ENCODE peak calls at places on chromosomes 1 and 21, in nine cellular contexts. One of them, this sample, is unnamed.

GRCh38 chr1:154799188-154799587 is 70.9 kb downstream of the KCNN3 start:
- DNase-seq in CD8-positive, alpha-beta memory T cell: no peak
- DNase-seq in left lung: no peak
- DNase-seq in uterus: no peak
- DNase-seq in transverse colon: no peak
- DNase-seq in CD4-positive, alpha-beta memory T cell: no peak
- DNase-seq in heart left ventricle: no peak
- DNase-seq in PC-9: no peak
- DNase-seq in sigmoid colon: no peak
- DNase-seq in this sample: no peak

GRCh38 chr1:231603598-231604275 is 22.9 kb upstream of the DISC1 start:
- DNase-seq in left lung: no peak
- DNase-seq in uterus: no peak
- DNase-seq in transverse colon: peak; percentile 48
- DNase-seq in heart left ventricle: no peak
- DNase-seq in CD4-positive, alpha-beta memory T cell: peak; percentile 60
- DNase-seq in PC-9: peak; percentile 40
- DNase-seq in sigmoid colon: no peak
- DNase-seq in CD8-positive, alpha-beta memory T cell: no peak
- DNase-seq in this sample: peak; percentile 70

GRCh38 chr1:44031051-44031899 is at the start of gene SLC6A9:
- DNase-seq in left lung: no peak
- DNase-seq in heart left ventricle: peak; percentile 63
- DNase-seq in transverse colon: peak; percentile 69
- DNase-seq in PC-9: peak; percentile 76
- DNase-seq in uterus: peak; percentile 83
- DNase-seq in sigmoid colon: peak; percentile 91
- DNase-seq in CD8-positive, alpha-beta memory T cell: peak; percentile 81
- DNase-seq in CD4-positive, alpha-beta memory T cell: peak; percentile 60
- DNase-seq in this sample: no peak

GRCh38 chr1:179310721-179311120 is 17.1 kb downstream of the SOAT1 start:
- DNase-seq in heart left ventricle: no peak
- DNase-seq in sigmoid colon: no peak
- DNase-seq in left lung: no peak
- DNase-seq in CD4-positive, alpha-beta memory T cell: no peak
- DNase-seq in uterus: no peak
- DNase-seq in PC-9: no peak
- DNase-seq in CD8-positive, alpha-beta memory T cell: no peak
- DNase-seq in transverse colon: no peak
- DNase-seq in this sample: peak; percentile 25

GRCh38 chr1:32438136-32438535 is 26.7 kb upstream of the ZBTB8B start:
- DNase-seq in uterus: no peak
- DNase-seq in transverse colon: no peak
- DNase-seq in sigmoid colon: no peak
- DNase-seq in left lung: no peak
- DNase-seq in CD8-positive, alpha-beta memory T cell: no peak
- DNase-seq in PC-9: no peak
- DNase-seq in CD4-positive, alpha-beta memory T cell: no peak
- DNase-seq in heart left ventricle: no peak
- DNase-seq in this sample: no peak

GRCh38 chr1:232621050-232621449 is 8.9 kb downstream of the SIPA1L2 start:
- DNase-seq in left lung: no peak
- DNase-seq in heart left ventricle: no peak
- DNase-seq in CD8-positive, alpha-beta memory T cell: no peak
- DNase-seq in CD4-positive, alpha-beta memory T cell: no peak
- DNase-seq in sigmoid colon: no peak
- DNase-seq in transverse colon: no peak
- DNase-seq in uterus: no peak
- DNase-seq in PC-9: no peak
- DNase-seq in this sample: no peak

GRCh38 chr21:35257413-35257812 is 208.3 kb upstream of the RUNX1 start:
- DNase-seq in sigmoid colon: peak; percentile 68
- DNase-seq in transverse colon: peak; percentile 51
- DNase-seq in PC-9: peak; percentile 54
- DNase-seq in CD8-positive, alpha-beta memory T cell: no peak
- DNase-seq in heart left ventricle: peak; percentile 81
- DNase-seq in left lung: no peak
- DNase-seq in CD4-positive, alpha-beta memory T cell: no peak
- DNase-seq in uterus: peak; percentile 45
- DNase-seq in this sample: peak; percentile 85

GRCh38 chr1:2108213-2108876 is 58.1 kb downstream of the PRKCZ start:
- DNase-seq in sigmoid colon: no peak
- DNase-seq in left lung: peak; percentile 82
- DNase-seq in heart left ventricle: peak; percentile 39
- DNase-seq in uterus: no peak
- DNase-seq in PC-9: no peak
- DNase-seq in CD8-positive, alpha-beta memory T cell: no peak
- DNase-seq in CD4-positive, alpha-beta memory T cell: no peak
- DNase-seq in transverse colon: no peak
- DNase-seq in this sample: no peak

GRCh38 chr1:240965581-240966091 is 353.7 kb upstream of the GREM2 start:
- DNase-seq in sigmoid colon: no peak
- DNase-seq in CD4-positive, alpha-beta memory T cell: no peak
- DNase-seq in PC-9: no peak
- DNase-seq in transverse colon: no peak
- DNase-seq in left lung: no peak
- DNase-seq in heart left ventricle: no peak
- DNase-seq in uterus: no peak
- DNase-seq in CD8-positive, alpha-beta memory T cell: no peak
- DNase-seq in this sample: no peak

GRCh38 chr1:154749078-154749760 is 120.9 kb downstream of the KCNN3 start:
- DNase-seq in left lung: no peak
- DNase-seq in transverse colon: no peak
- DNase-seq in heart left ventricle: no peak
- DNase-seq in uterus: no peak
- DNase-seq in PC-9: no peak
- DNase-seq in CD4-positive, alpha-beta memory T cell: no peak
- DNase-seq in sigmoid colon: no peak
- DNase-seq in CD8-positive, alpha-beta memory T cell: no peak
- DNase-seq in this sample: peak; percentile 32

GRCh38 chr1:166839600-166840308 is 479 bp downstream of the POGK start:
- DNase-seq in CD8-positive, alpha-beta memory T cell: peak; percentile 74
- DNase-seq in left lung: peak; percentile 92
- DNase-seq in sigmoid colon: peak; percentile 76
- DNase-seq in heart left ventricle: peak; percentile 69
- DNase-seq in uterus: peak; percentile 60
- DNase-seq in PC-9: peak; percentile 43
- DNase-seq in CD4-positive, alpha-beta memory T cell: peak; percentile 51
- DNase-seq in transverse colon: peak; percentile 77
- DNase-seq in this sample: peak; percentile 53

GRCh38 chr1:50702395-50702794 is 257.7 kb downstream of the FAF1 start:
- DNase-seq in PC-9: no peak
- DNase-seq in left lung: no peak
- DNase-seq in heart left ventricle: no peak
- DNase-seq in sigmoid colon: no peak
- DNase-seq in uterus: no peak
- DNase-seq in transverse colon: no peak
- DNase-seq in CD8-positive, alpha-beta memory T cell: no peak
- DNase-seq in CD4-positive, alpha-beta memory T cell: no peak
- DNase-seq in this sample: no peak

GRCh38 chr1:22252902-22253790 is 110.2 kb upstream of the WNT4 start:
- DNase-seq in CD4-positive, alpha-beta memory T cell: no peak
- DNase-seq in left lung: peak; percentile 62
- DNase-seq in CD8-positive, alpha-beta memory T cell: no peak
- DNase-seq in PC-9: no peak
- DNase-seq in heart left ventricle: no peak
- DNase-seq in transverse colon: no peak
- DNase-seq in uterus: no peak
- DNase-seq in sigmoid colon: no peak
- DNase-seq in this sample: no peak

GRCh38 chr1:228408869-228409805 is 2.5 kb upstream of the TRIM11 start:
- DNase-seq in CD4-positive, alpha-beta memory T cell: no peak
- DNase-seq in transverse colon: no peak
- DNase-seq in left lung: peak; percentile 55
- DNase-seq in uterus: no peak
- DNase-seq in heart left ventricle: no peak
- DNase-seq in sigmoid colon: no peak
- DNase-seq in PC-9: no peak
- DNase-seq in CD8-positive, alpha-beta memory T cell: no peak
- DNase-seq in this sample: no peak

GRCh38 chr21:34644815-34645214 is 24.0 kb upstream of the CLIC6 start:
- DNase-seq in heart left ventricle: peak; percentile 59
- DNase-seq in PC-9: no peak
- DNase-seq in transverse colon: no peak
- DNase-seq in left lung: no peak
- DNase-seq in CD4-positive, alpha-beta memory T cell: no peak
- DNase-seq in uterus: no peak
- DNase-seq in CD8-positive, alpha-beta memory T cell: no peak
- DNase-seq in sigmoid colon: no peak
- DNase-seq in this sample: no peak

GRCh38 chr1:202809597-202810159 is 1.1 kb upstream of the PCAT6 start:
- DNase-seq in heart left ventricle: no peak
- DNase-seq in PC-9: no peak
- DNase-seq in uterus: no peak
- DNase-seq in transverse colon: no peak
- DNase-seq in CD4-positive, alpha-beta memory T cell: no peak
- DNase-seq in sigmoid colon: no peak
- DNase-seq in left lung: no peak
- DNase-seq in CD8-positive, alpha-beta memory T cell: no peak
- DNase-seq in this sample: no peak

GRCh38 chr1:208177656-208178055 is 66.5 kb downstream of the PLXNA2 start:
- DNase-seq in heart left ventricle: no peak
- DNase-seq in CD8-positive, alpha-beta memory T cell: no peak
- DNase-seq in PC-9: no peak
- DNase-seq in left lung: no peak
- DNase-seq in CD4-positive, alpha-beta memory T cell: no peak
- DNase-seq in sigmoid colon: no peak
- DNase-seq in transverse colon: peak; percentile 79
- DNase-seq in uterus: no peak
- DNase-seq in this sample: no peak

GRCh38 chr21:24514081-24514733 is 1093.1 kb downstream of the MRPL39 start:
- DNase-seq in CD4-positive, alpha-beta memory T cell: no peak
- DNase-seq in left lung: no peak
- DNase-seq in CD8-positive, alpha-beta memory T cell: no peak
- DNase-seq in uterus: no peak
- DNase-seq in sigmoid colon: no peak
- DNase-seq in PC-9: no peak
- DNase-seq in heart left ventricle: no peak
- DNase-seq in transverse colon: no peak
- DNase-seq in this sample: no peak

GRCh38 chr1:169483500-169483966 is 2.2 kb downstream of the SLC19A2 start:
- DNase-seq in left lung: no peak
- DNase-seq in CD4-positive, alpha-beta memory T cell: no peak
- DNase-seq in heart left ventricle: peak; percentile 34
- DNase-seq in transverse colon: no peak
- DNase-seq in uterus: no peak
- DNase-seq in CD8-positive, alpha-beta memory T cell: no peak
- DNase-seq in PC-9: no peak
- DNase-seq in sigmoid colon: no peak
- DNase-seq in this sample: no peak

GRCh38 chr21:31162079-31162699 is 123.9 kb upstream of the KRTAP19-8 start:
- DNase-seq in CD4-positive, alpha-beta memory T cell: no peak
- DNase-seq in heart left ventricle: no peak
- DNase-seq in sigmoid colon: no peak
- DNase-seq in left lung: no peak
- DNase-seq in uterus: no peak
- DNase-seq in CD8-positive, alpha-beta memory T cell: no peak
- DNase-seq in transverse colon: no peak
- DNase-seq in PC-9: no peak
- DNase-seq in this sample: no peak

GRCh38 chr21:31158789-31159581 is 120.7 kb upstream of the KRTAP19-8 start:
- DNase-seq in heart left ventricle: no peak
- DNase-seq in transverse colon: no peak
- DNase-seq in CD4-positive, alpha-beta memory T cell: peak; percentile 42
- DNase-seq in PC-9: no peak
- DNase-seq in uterus: no peak
- DNase-seq in left lung: no peak
- DNase-seq in sigmoid colon: no peak
- DNase-seq in CD8-positive, alpha-beta memory T cell: no peak
- DNase-seq in this sample: peak; percentile 20

GRCh38 chr21:31161157-31161556 is 122.9 kb upstream of the KRTAP19-8 start:
- DNase-seq in CD8-positive, alpha-beta memory T cell: no peak
- DNase-seq in CD4-positive, alpha-beta memory T cell: no peak
- DNase-seq in uterus: no peak
- DNase-seq in left lung: no peak
- DNase-seq in sigmoid colon: no peak
- DNase-seq in heart left ventricle: no peak
- DNase-seq in PC-9: peak; percentile 3
- DNase-seq in transverse colon: no peak
- DNase-seq in this sample: peak; percentile 56

GRCh38 chr21:31157756-31158155 is 119.5 kb upstream of the KRTAP19-8 start:
- DNase-seq in transverse colon: no peak
- DNase-seq in sigmoid colon: no peak
- DNase-seq in CD4-positive, alpha-beta memory T cell: no peak
- DNase-seq in uterus: no peak
- DNase-seq in CD8-positive, alpha-beta memory T cell: no peak
- DNase-seq in PC-9: no peak
- DNase-seq in left lung: no peak
- DNase-seq in heart left ventricle: no peak
- DNase-seq in this sample: no peak

GRCh38 chr21:31159808-31160207 is 121.5 kb upstream of the KRTAP19-8 start:
- DNase-seq in CD8-positive, alpha-beta memory T cell: no peak
- DNase-seq in heart left ventricle: no peak
- DNase-seq in PC-9: no peak
- DNase-seq in CD4-positive, alpha-beta memory T cell: no peak
- DNase-seq in uterus: no peak
- DNase-seq in transverse colon: no peak
- DNase-seq in left lung: no peak
- DNase-seq in sigmoid colon: no peak
- DNase-seq in this sample: no peak
- H3K4me1 ChIP-seq in CD8-positive, alpha-beta memory T cell: peaks cover 74% of the 10 kb centered on the region
- H3K4me1 ChIP-seq in heart left ventricle: peaks cover 6% of the 10 kb centered on the region
- H3K4me1 ChIP-seq in PC-9: no peaks in the 10 kb centered on the region
- H3K4me1 ChIP-seq in CD4-positive, alpha-beta memory T cell: peaks cover 73% of the 10 kb centered on the region
- H3K4me1 ChIP-seq in uterus: no peaks in the 10 kb centered on the region
- H3K4me1 ChIP-seq in transverse colon: no peaks in the 10 kb centered on the region
- H3K4me1 ChIP-seq in left lung: peaks cover 11% of the 10 kb centered on the region
- H3K4me1 ChIP-seq in sigmoid colon: no peaks in the 10 kb centered on the region
- H3K4me1 ChIP-seq in this sample: peaks cover 21% of the 10 kb centered on the region

GRCh38 chr1:28437260-28437923 is 67.9 kb downstream of the PHACTR4 start:
- DNase-seq in CD8-positive, alpha-beta memory T cell: no peak
- DNase-seq in transverse colon: peak; percentile 52
- DNase-seq in PC-9: peak; percentile 36
- DNase-seq in left lung: no peak
- DNase-seq in uterus: no peak
- DNase-seq in heart left ventricle: peak; percentile 40
- DNase-seq in CD4-positive, alpha-beta memory T cell: no peak
- DNase-seq in sigmoid colon: no peak
- DNase-seq in this sample: peak; percentile 82
- H3K4me3 ChIP-seq in CD8-positive, alpha-beta memory T cell: no peak overlapping the region
- H3K4me3 ChIP-seq in transverse colon: no peak overlapping the region
- H3K4me3 ChIP-seq in PC-9: no peak overlapping the region
- H3K4me3 ChIP-seq in left lung: no peak overlapping the region
- H3K4me3 ChIP-seq in uterus: no peak overlapping the region
- H3K4me3 ChIP-seq in heart left ventricle: peak overlapping the region; percentile 41
- H3K4me3 ChIP-seq in CD4-positive, alpha-beta memory T cell: no peak overlapping the region
- H3K4me3 ChIP-seq in sigmoid colon: peak overlapping the region; percentile 30
- H3K4me3 ChIP-seq in this sample: no peak overlapping the region

GRCh38 chr1:218634212-218634611 is 289.1 kb downstream of the TGFB2 start:
- DNase-seq in sigmoid colon: no peak
- DNase-seq in PC-9: no peak
- DNase-seq in uterus: no peak
- DNase-seq in CD8-positive, alpha-beta memory T cell: no peak
- DNase-seq in CD4-positive, alpha-beta memory T cell: no peak
- DNase-seq in heart left ventricle: no peak
- DNase-seq in left lung: no peak
- DNase-seq in transverse colon: no peak
- DNase-seq in this sample: no peak
- H3K27ac ChIP-seq in sigmoid colon: no peak overlapping the region
- H3K27ac ChIP-seq in PC-9: no peak overlapping the region
- H3K27ac ChIP-seq in uterus: no peak overlapping the region
- H3K27ac ChIP-seq in CD8-positive, alpha-beta memory T cell: no peak overlapping the region
- H3K27ac ChIP-seq in CD4-positive, alpha-beta memory T cell: no peak overlapping the region
- H3K27ac ChIP-seq in heart left ventricle: no peak overlapping the region
- H3K27ac ChIP-seq in left lung: no peak overlapping the region
- H3K27ac ChIP-seq in transverse colon: no peak overlapping the region
- H3K27ac ChIP-seq in this sample: no peak overlapping the region

GRCh38 chr1:184915463-184916080 is 58.7 kb downstream of the NIBAN1 start:
- DNase-seq in CD4-positive, alpha-beta memory T cell: no peak
- DNase-seq in transverse colon: no peak
- DNase-seq in PC-9: no peak
- DNase-seq in heart left ventricle: no peak
- DNase-seq in CD8-positive, alpha-beta memory T cell: no peak
- DNase-seq in uterus: no peak
- DNase-seq in left lung: no peak
- DNase-seq in sigmoid colon: no peak
- DNase-seq in this sample: no peak
- H3K4me1 ChIP-seq in CD4-positive, alpha-beta memory T cell: no peaks in the 10 kb centered on the region
- H3K4me1 ChIP-seq in transverse colon: peaks cover 10% of the 10 kb centered on the region
- H3K4me1 ChIP-seq in PC-9: no peaks in the 10 kb centered on the region
- H3K4me1 ChIP-seq in heart left ventricle: peaks cover 47% of the 10 kb centered on the region
- H3K4me1 ChIP-seq in CD8-positive, alpha-beta memory T cell: no peaks in the 10 kb centered on the region
- H3K4me1 ChIP-seq in uterus: no peaks in the 10 kb centered on the region
- H3K4me1 ChIP-seq in left lung: peaks cover 15% of the 10 kb centered on the region
- H3K4me1 ChIP-seq in sigmoid colon: no peaks in the 10 kb centered on the region
- H3K4me1 ChIP-seq in this sample: peaks cover 3% of the 10 kb centered on the region